ENCODE peak calls at places on chromosome 20, in four cellular contexts. Y, G, W and A are unnamed samples.

GRCh38 chr20:6558361-6558760 is 209.1 kb upstream of the BMP2 start:
- DNase-seq in G (no peak), W (no peak), Y (no peak), A (peak; percentile 71)

GRCh38 chr20:53057579-53057978 is 85.4 kb downstream of the TSHZ2 start:
- DNase-seq in Y (no peak), G (no peak), W (no peak), A (no peak)

GRCh38 chr20:3158968-3159431 is 665 bp downstream of the FASTKD5 start:
- DNase-seq in W (no peak), Y (peak; percentile 25), G (no peak), A (peak; percentile 68)

GRCh38 chr20:54255157-54255556 is 47.3 kb downstream of the PFDN4 start:
- DNase-seq in G (no peak), Y (peak; percentile 66), W (no peak), A (no peak)

GRCh38 chr20:41229259-41229658 is 88.3 kb downstream of the ZHX3 start:
- DNase-seq in Y (no peak), W (no peak), G (no peak), A (no peak)

GRCh38 chr20:43579861-43580793 is 10.6 kb upstream of the IFT52 start:
- DNase-seq in Y (no peak), W (no peak), G (no peak), A (no peak)

GRCh38 chr20:45630366-45630765 is 718 bp downstream of the WFDC9 start:
- DNase-seq in G (no peak), W (no peak), Y (no peak), A (peak; percentile 15)

GRCh38 chr20:22862645-22863230 is 172.4 kb upstream of the SSTR4 start:
- DNase-seq in W (no peak), G (no peak), Y (no peak), A (no peak)

GRCh38 chr20:4978050-4978918 is 23.0 kb downstream of the SLC23A2 start:
- DNase-seq in G (no peak), W (no peak), Y (no peak), A (no peak)

GRCh38 chr20:43349841-43350240 is 107.9 kb upstream of the SRSF6 start:
- DNase-seq in G (no peak), W (no peak), Y (no peak), A (no peak)

GRCh38 chr20:11919046-11919445 is 1.4 kb downstream of the BTBD3 start:
- DNase-seq in G (no peak), W (no peak), Y (peak; percentile 47), A (no peak)

GRCh38 chr20:38057351-38057972 is 23.9 kb downstream of the RPRD1B start:
- DNase-seq in G (peak; percentile 79), W (peak; percentile 92), Y (peak; percentile 67), A (peak; percentile 87)

GRCh38 chr20:56032251-56032650 is 26.9 kb upstream of the CBLN4 start:
- DNase-seq in W (no peak), Y (no peak), G (no peak), A (peak; percentile 23)

GRCh38 chr20:52242237-52243230 is 51.0 kb upstream of the ZFP64 start:
- DNase-seq in G (no peak), Y (peak; percentile 11), W (no peak), A (peak; percentile 6)

GRCh38 chr20:60304026-60304590 is 345.9 kb downstream of the CDH26 start:
- DNase-seq in W (no peak), G (no peak), Y (no peak), A (no peak)

GRCh38 chr20:19826179-19826914 is 68.3 kb downstream of the RIN2 start:
- DNase-seq in Y (no peak), G (no peak), W (no peak), A (no peak)

GRCh38 chr20:34525709-34526416 is 9.6 kb downstream of the DYNLRB1 start:
- DNase-seq in G (no peak), Y (peak; percentile 100), W (no peak), A (peak; percentile 51)

GRCh38 chr20:37480915-37481314 is 40.1 kb upstream of the NNAT start:
- DNase-seq in Y (no peak), W (no peak), G (no peak), A (peak; percentile 21)

GRCh38 chr20:3924304-3925112 is 35.3 kb downstream of the PANK2 start:
- DNase-seq in Y (no peak), G (no peak), W (no peak), A (no peak)

GRCh38 chr20:46255440-46256104 is 52.7 kb downstream of the CDH22 start:
- DNase-seq in W (no peak), Y (no peak), G (no peak), A (no peak)

GRCh38 chr20:38260378-38261053 is at the start of gene KIAA1755:
- DNase-seq in Y (no peak), G (peak; percentile 43), W (peak; percentile 73), A (no peak)

GRCh38 chr20:52972190-52972937 is at the start of gene TSHZ2:
- DNase-seq in W (peak; percentile 56), G (peak; percentile 52), Y (peak; percentile 1), A (peak; percentile 48)

GRCh38 chr20:31595654-31596411 is 9.3 kb upstream of the ID1 start:
- DNase-seq in G (peak; percentile 95), Y (peak; percentile 86), W (peak; percentile 78), A (peak; percentile 98)

GRCh38 chr20:33005908-33006775 is 1.4 kb upstream of the BPIFB2 start:
- DNase-seq in Y (no peak), W (no peak), G (no peak), A (no peak)

GRCh38 chr20:57594092-57594911 is 25.9 kb downstream of the ZBP1 start:
- DNase-seq in G (peak; percentile 62), W (peak; percentile 93), Y (peak; percentile 8), A (peak; percentile 34)
- H3K27ac ChIP-seq in G (no peak overlapping the region), W (no peak overlapping the region), Y (no peak overlapping the region), A (no peak overlapping the region)

GRCh38 chr20:23939063-23939462 is 49.5 kb downstream of the GGTLC1 start:
- DNase-seq in G (no peak), W (no peak), Y (no peak), A (no peak)
- H3K56ac ChIP-seq in G (no peak overlapping the region), W (no peak overlapping the region), Y (no peak overlapping the region), A (no peak overlapping the region)

GRCh38 chr20:62412194-62413024 is 5.3 kb upstream of the CABLES2 start:
- DNase-seq in G (no peak), Y (no peak), W (no peak), A (no peak)
- H4K8ac ChIP-seq in G (no peak overlapping the region), Y (no peak overlapping the region), W (peak overlapping the region; percentile 57), A (no peak overlapping the region)

DNA sequence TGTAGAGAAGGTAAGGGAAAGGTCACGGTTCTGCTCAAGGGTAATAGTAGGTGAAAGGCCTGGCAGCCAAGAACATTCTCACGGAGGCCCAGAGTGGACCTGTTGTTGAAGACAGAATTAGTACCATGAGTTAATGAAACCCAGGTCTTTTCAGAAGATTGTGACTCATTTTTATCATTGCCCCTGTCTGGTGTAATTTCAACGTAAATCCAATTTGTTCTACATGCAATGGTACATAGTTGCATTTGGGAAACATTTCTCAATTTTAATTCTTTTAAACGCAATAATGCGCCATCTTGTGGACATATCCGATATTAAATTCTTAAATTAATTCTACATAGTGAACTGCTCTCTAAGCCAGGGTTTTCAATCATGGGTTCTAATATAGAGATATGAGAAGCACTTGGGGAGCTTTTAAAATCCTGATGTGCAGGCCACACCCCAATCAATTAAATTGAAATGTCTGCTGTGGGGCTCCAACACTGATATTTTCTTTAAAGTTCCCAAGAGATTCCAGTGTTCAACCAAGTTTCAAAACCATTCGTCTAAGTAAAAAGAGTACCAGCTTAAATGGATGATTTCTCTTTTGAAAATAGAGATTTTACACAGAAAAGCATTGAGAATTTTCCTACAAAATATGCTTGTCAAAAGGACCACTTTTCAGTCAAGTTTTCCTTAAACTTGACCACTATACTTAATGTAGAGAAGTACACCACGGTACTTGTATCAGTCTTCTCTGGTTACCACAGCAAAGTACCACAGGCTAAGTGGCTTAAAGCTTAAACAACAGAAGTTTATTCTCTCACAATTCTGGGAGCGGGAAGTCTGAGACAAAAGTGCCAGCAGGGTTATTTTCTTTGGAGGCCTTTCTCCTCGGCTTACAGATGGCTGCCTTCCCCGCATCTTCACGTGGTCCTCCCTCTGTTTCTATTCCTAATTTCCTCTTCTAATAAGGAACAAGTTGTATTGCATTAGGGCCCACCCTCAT is 257.6 kb downstream of the PLCB1 start:
- DNase-seq in W (no peak), Y (peak; percentile 59), G (no peak), A (peak; percentile 25)
- H3K27ac ChIP-seq in W (no peak overlapping the region), Y (no peak overlapping the region), G (no peak overlapping the region), A (no peak overlapping the region)

GRCh38 chr20:25399038-25399430 is 8.4 kb upstream of the ABHD12 start:
- DNase-seq in W (no peak), Y (peak; percentile 83), G (peak; percentile 43), A (peak; percentile 86)
- H3K56ac ChIP-seq in W (no peak overlapping the region), Y (no peak overlapping the region), G (no peak overlapping the region), A (no peak overlapping the region)

GRCh38 chr20:15642676-15643075 is 930.6 kb downstream of the KIF16B start:
- DNase-seq in Y (peak; percentile 80), G (no peak), W (no peak), A (no peak)

GRCh38 chr20:15642099-15642498 is 931.1 kb downstream of the KIF16B start:
- DNase-seq in G (no peak), W (no peak), Y (no peak), A (no peak)

GRCh38 chr20:15638781-15639180 is 934.5 kb downstream of the KIF16B start:
- DNase-seq in G (no peak), W (no peak), Y (no peak), A (no peak)

GRCh38 chr20:15637971-15638754 is 935.1 kb downstream of the KIF16B start:
- DNase-seq in W (no peak), Y (no peak), G (peak; percentile 56), A (peak; percentile 45)

DNA sequence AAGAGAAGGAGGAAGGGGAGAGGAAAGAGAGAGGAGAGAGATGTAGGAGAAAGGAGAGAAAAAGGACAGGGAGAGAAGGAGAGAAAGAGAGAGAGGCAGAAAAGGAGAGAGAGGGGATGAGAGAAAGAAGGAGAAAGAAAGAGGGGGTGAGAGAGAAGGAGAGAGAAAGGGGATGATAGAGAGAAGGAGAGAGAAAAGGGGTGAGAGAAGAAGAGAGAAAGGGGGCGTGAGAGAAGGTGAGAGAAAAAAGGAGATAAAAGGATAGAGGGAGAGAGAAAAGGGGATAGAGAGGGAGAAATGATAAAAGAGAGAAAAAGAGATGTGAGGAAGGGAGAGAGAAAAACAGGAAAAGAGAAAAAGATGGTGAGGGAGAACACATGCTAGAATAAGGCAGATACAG is 933.4 kb downstream of the KIF16B start:
- DNase-seq in G (no peak), Y (no peak), W (no peak), A (no peak)
- H4K8ac ChIP-seq in G (no peak overlapping the region), Y (no peak overlapping the region), W (no peak overlapping the region), A (no peak overlapping the region)

DNA sequence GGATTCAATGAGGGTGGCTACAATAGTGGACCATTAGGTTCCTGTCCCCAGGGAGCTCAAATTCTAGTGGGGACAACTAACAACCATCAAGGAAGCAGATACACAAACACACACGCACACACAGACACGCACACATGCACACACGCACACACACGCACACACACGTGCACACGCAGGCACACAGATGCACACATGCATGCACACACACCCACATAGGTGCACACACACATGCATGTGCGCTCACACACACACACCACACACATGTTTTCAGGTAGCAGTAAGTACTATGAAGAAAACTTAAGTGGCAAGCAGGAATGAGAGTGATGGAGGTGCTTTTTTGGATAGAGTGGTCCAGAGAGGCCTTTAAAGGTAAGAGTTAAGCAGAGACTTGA is 6.6 kb upstream of the NSFL1C start:
- DNase-seq in Y (no peak), W (no peak), G (no peak), A (no peak)
- H3K27ac ChIP-seq in Y (no peak overlapping the region), W (no peak overlapping the region), G (no peak overlapping the region), A (no peak overlapping the region)

DNA sequence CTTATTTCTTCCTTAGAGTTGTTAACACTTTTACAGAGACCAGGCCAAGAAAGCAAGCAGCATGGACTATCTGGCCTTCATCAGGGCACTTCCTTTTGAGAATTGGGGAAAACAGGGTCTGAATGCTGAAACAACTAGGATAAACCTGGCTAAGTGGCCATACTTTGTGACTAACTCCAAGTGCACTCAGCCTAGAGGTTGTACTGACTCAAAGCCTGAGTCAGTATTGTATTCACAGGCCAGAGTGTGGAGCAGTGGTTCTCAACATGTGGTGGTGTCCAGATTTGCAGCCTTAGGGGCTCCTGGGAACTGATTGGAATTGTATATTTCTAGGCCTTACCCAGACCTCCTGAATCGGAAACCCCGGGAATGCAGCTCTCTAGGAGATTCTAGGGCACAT is 20.1 kb downstream of the SEC23B start:
- DNase-seq in G (no peak), Y (peak; percentile 75), W (no peak), A (no peak)
- H3K56ac ChIP-seq in G (no peak overlapping the region), Y (no peak overlapping the region), W (no peak overlapping the region), A (no peak overlapping the region)